ENCODE peak calls at places on chromosomes 6 and 20, in eight cellular contexts. A, D, B, Z, V, L, J and P are unnamed samples.

GRCh38 chr6:117920493-117920845 is 13.4 kb downstream of the SLC35F1 start:
- DNase-seq in Z (no peak), J (no peak), A (no peak), D (no peak), V (no peak), B (no peak), L (no peak), P (no peak)

GRCh38 chr20:35269055-35269781 is 8.7 kb downstream of the MMP24OS start:
- DNase-seq in J (peak), L (no peak), Z (peak), V (no peak), A (no peak), D (peak), B (peak), P (no peak)

GRCh38 chr6:161242779-161243693 is 30.8 kb downstream of the AGPAT4 start:
- DNase-seq in A (no peak), B (no peak), L (peak), D (peak), J (no peak), V (no peak), Z (peak), P (no peak)

GRCh38 chr6:132270745-132271414 is 130.4 kb downstream of the MOXD1 start:
- DNase-seq in B (no peak), J (no peak), A (no peak), L (no peak), V (no peak), D (no peak), Z (no peak), P (no peak)

GRCh38 chr6:84639396-84639795 is 125.0 kb downstream of the TBX18 start:
- DNase-seq in D (no peak), B (no peak), V (no peak), A (no peak), L (no peak), Z (no peak), J (no peak), P (no peak)

GRCh38 chr20:50092436-50092835 is 20.5 kb downstream of the UBE2V1 start:
- DNase-seq in B (no peak), D (no peak), V (no peak), J (no peak), A (no peak), Z (no peak), L (no peak), P (no peak)

GRCh38 chr6:25122001-25122400 is 157.2 kb upstream of the CARMIL1 start:
- DNase-seq in A (no peak), Z (no peak), L (no peak), B (no peak), J (no peak), V (no peak), D (no peak), P (no peak)

GRCh38 chr6:29984992-29985391 is 42.7 kb downstream of the HLA-A start:
- DNase-seq in B (no peak), L (no peak), A (no peak), V (no peak), J (no peak), Z (no peak), D (no peak), P (peak)

GRCh38 chr6:79079425-79080130 is 1.5 kb upstream of the PHIP start:
- DNase-seq in D (no peak), L (no peak), A (no peak), B (no peak), V (peak), J (no peak), Z (no peak), P (no peak)

GRCh38 chr20:8749986-8750385 is 318.9 kb upstream of the PLCB4 start:
- DNase-seq in V (no peak), L (no peak), B (no peak), D (no peak), Z (no peak), J (no peak), A (no peak), P (no peak)

GRCh38 chr6:41545174-41545702 is 943 bp upstream of the FOXP4 start:
- DNase-seq in Z (no peak), L (no peak), J (no peak), B (no peak), A (no peak), V (no peak), D (no peak), P (no peak)

GRCh38 chr6:56953597-56954388 is 1.1 kb upstream of the BEND6 start:
- DNase-seq in B (no peak), V (no peak), A (no peak), L (no peak), D (peak), Z (no peak), J (no peak), P (no peak)